ENCODE peak calls at places on chromosomes 12 and 14, in four cellular contexts. M is H1, G is K562, Y is GM12878. V is an unnamed sample.
A peak's percentile ranks its signal among the peaks of the same experiment; 100 is the strongest.

GRCh38 chr12:117671734-117672133 is 297.1 kb downstream of the KSR2 start:
- DNase-seq in Y (no peak), G (peak; percentile 69), M (peak; percentile 75), V (peak; percentile 5)

GRCh38 chr12:3601466-3602150 is 110.6 kb downstream of the PRMT8 start:
- DNase-seq in Y (no peak), G (no peak), M (no peak), V (no peak)

GRCh38 chr12:100295764-100296555 is 29.0 kb downstream of the SCYL2 start:
- DNase-seq in Y (no peak), M (no peak), G (no peak), V (no peak)

GRCh38 chr12:68958337-68958736 is 25.4 kb upstream of the CPM start:
- DNase-seq in Y (peak; percentile 48), M (no peak), G (no peak), V (no peak)

GRCh38 chr12:56220611-56221232 is 1.0 kb downstream of the RNF41 start:
- DNase-seq in G (no peak), Y (peak; percentile 30), M (no peak), V (no peak)

GRCh38 chr14:100652739-100653138 is 65.5 kb upstream of the BEGAIN start:
- DNase-seq in G (no peak), Y (no peak), M (no peak), V (no peak)

GRCh38 chr14:103867523-103867953 is 20.2 kb upstream of the PPP1R13B start:
- DNase-seq in M (no peak), Y (no peak), G (no peak), V (no peak)

GRCh38 chr12:30201301-30202160 is 417.8 kb upstream of the TMTC1 start:
- DNase-seq in Y (no peak), G (no peak), M (no peak), V (no peak)

GRCh38 chr12:232731-233614 is 19.0 kb upstream of the SLC6A12 start:
- DNase-seq in G (no peak), Y (no peak), M (no peak), V (no peak)

GRCh38 chr12:52522346-52523011 is 2.3 kb upstream of the KRT5 start:
- DNase-seq in Y (no peak), G (no peak), M (no peak), V (no peak)

GRCh38 chr14:72688990-72689677 is 204.8 kb downstream of the DPF3 start:
- DNase-seq in M (no peak), G (no peak), Y (no peak), V (no peak)

GRCh38 chr14:91330846-91331245 is 86.3 kb upstream of the GPR68 start:
- DNase-seq in G (no peak), Y (no peak), M (no peak), V (no peak)

GRCh38 chr12:120999191-121000120 is 16.8 kb downstream of the C12orf43 start:
- DNase-seq in Y (no peak), M (peak; percentile 38), G (peak; percentile 47), V (no peak)

GRCh38 chr12:6263931-6264330 is 46.6 kb upstream of the PLEKHG6 start:
- DNase-seq in M (no peak), Y (no peak), G (peak; percentile 89), V (peak; percentile 79)

GRCh38 chr12:62684586-62685295 is 218.1 kb downstream of the MON2 start:
- DNase-seq in M (no peak), G (no peak), Y (no peak), V (no peak)

GRCh38 chr12:132827763-132828703 is 636 bp downstream of the GOLGA3 start:
- DNase-seq in Y (no peak), G (peak; percentile 26), M (no peak), V (peak; percentile 28)

GRCh38 chr14:89455412-89455811 is 38.4 kb upstream of the FOXN3 start:
- DNase-seq in M (no peak), G (no peak), Y (no peak), V (no peak)

GRCh38 chr12:31736472-31736871 is 7.7 kb upstream of the AMN1 start:
- DNase-seq in G (no peak), Y (no peak), M (no peak), V (no peak)

GRCh38 chr12:63846249-63846967 is 1.9 kb downstream of the SRGAP1 start:
- DNase-seq in M (no peak), G (no peak), Y (no peak), V (no peak)

GRCh38 chr12:26789731-26790644 is 43.0 kb downstream of the ITPR2 start:
- DNase-seq in M (no peak), Y (no peak), G (no peak), V (no peak)

GRCh38 chr14:72646861-72647528 is 246.9 kb downstream of the DPF3 start:
- DNase-seq in G (no peak), Y (no peak), M (no peak), V (no peak)

GRCh38 chr14:102544034-102544744 is 34.6 kb upstream of the ANKRD9 start:
- DNase-seq in M (no peak), Y (no peak), G (no peak), V (peak; percentile 59)

GRCh38 chr12:52740591-52740990 is 36.6 kb downstream of the KRT76 start:
- DNase-seq in M (no peak), G (no peak), Y (no peak), V (no peak)

GRCh38 chr14:92121207-92121669 is 268 bp downstream of the NDUFB1 start:
- DNase-seq in M (no peak), G (no peak), Y (no peak), V (peak; percentile 4)

DNA sequence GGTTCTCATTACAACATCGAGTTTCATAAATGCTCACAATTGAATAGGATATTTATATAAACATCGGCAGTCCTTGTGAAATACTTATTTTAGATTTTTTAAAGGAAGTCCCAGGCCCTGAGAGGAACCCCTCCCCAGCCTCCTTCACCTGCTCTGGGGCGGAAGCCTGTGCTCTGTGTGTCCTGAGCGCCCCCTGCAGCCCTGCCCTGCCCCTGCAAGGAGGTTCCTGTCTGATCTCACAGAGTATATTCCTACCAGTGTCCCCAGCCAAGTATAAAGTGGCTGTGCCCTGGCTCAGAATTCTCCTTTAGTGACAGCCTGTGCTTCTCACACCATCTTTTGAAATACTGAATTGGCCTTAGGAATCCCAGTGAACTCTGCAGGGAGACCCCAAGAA is 659.5 kb downstream of the TMEM121 start:
- DNase-seq in Y (no peak), G (no peak), M (no peak), V (no peak)
- H3K27ac ChIP-seq in Y (no peak overlapping the region), G (no peak overlapping the region), M (no peak overlapping the region), V (no peak overlapping the region)

GRCh38 chr12:115571446-115571845 is 706.0 kb downstream of the MED13L start:
- DNase-seq in G (no peak), M (no peak), Y (no peak), V (no peak)

GRCh38 chr12:115569694-115570093 is 707.8 kb downstream of the MED13L start:
- DNase-seq in G (no peak), Y (no peak), M (no peak), V (peak; percentile 4)

GRCh38 chr12:115571027-115571426 is 706.5 kb downstream of the MED13L start:
- DNase-seq in G (no peak), Y (no peak), M (no peak), V (no peak)

GRCh38 chr12:115572440-115572839 is 705.1 kb downstream of the MED13L start:
- DNase-seq in Y (peak; percentile 86), G (no peak), M (no peak), V (no peak)

DNA sequence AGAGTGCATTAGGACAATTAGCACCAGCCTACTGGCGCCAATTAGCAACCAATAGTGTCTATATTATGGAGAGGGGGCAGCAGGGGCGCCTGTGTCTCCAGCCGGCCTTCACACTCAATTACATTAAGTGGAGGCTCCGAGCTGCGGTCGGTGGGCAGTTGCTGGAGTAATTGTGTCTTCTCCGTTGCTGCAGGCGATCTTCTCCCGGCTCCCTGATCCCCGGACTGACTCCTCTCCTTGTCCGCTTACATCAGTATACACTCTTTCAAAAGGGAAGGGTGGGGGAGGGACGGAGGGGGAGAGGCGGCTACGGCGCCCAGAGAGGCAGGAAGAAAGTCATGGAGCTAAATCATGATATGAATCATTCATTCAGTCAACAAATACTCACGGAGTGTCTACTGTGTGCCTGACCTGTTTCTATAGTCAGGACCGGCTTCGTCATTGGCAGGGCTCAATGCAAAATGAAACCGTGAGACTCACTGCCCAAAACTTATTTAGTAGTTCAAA is 707.2 kb downstream of the MED13L start:
- DNase-seq in G (no peak), Y (no peak), M (no peak), V (no peak)
- TF ChIP-seq POLR2A in G (no peak), Y (no peak), M (no peak), V (no peak)

DNA sequence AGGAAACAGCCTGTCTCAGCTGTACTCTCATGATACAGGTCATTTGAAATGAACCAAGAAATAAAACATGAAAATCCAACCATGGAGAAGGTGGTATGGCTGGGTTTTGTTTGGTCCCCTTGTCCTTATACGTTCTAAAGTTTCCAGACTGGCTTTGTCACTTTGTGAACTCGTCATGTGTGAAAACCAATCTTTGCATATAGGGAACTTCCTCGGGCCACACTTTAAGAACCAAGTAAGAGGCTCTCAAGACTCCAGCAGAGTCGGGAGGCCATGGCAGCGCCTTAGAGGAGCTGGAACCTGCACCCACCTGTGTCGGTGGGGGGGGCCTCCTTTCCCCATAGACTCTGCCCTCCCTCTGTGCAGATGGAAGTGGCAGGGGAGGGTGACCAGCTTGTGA is 125.2 kb downstream of the ESRRB start:
- DNase-seq in Y (no peak), M (no peak), G (no peak), V (no peak)
- TF ChIP-seq TAF1 in Y (no peak), M (no peak), G (no peak), V (no peak)

GRCh38 chr12:83008703-83009102 is 322.0 kb downstream of the TMTC2 start:
- DNase-seq in M (no peak), Y (no peak), G (no peak), V (no peak)
- H3K27ac ChIP-seq in M (no peak overlapping the region), Y (no peak overlapping the region), G (no peak overlapping the region), V (no peak overlapping the region)

DNA sequence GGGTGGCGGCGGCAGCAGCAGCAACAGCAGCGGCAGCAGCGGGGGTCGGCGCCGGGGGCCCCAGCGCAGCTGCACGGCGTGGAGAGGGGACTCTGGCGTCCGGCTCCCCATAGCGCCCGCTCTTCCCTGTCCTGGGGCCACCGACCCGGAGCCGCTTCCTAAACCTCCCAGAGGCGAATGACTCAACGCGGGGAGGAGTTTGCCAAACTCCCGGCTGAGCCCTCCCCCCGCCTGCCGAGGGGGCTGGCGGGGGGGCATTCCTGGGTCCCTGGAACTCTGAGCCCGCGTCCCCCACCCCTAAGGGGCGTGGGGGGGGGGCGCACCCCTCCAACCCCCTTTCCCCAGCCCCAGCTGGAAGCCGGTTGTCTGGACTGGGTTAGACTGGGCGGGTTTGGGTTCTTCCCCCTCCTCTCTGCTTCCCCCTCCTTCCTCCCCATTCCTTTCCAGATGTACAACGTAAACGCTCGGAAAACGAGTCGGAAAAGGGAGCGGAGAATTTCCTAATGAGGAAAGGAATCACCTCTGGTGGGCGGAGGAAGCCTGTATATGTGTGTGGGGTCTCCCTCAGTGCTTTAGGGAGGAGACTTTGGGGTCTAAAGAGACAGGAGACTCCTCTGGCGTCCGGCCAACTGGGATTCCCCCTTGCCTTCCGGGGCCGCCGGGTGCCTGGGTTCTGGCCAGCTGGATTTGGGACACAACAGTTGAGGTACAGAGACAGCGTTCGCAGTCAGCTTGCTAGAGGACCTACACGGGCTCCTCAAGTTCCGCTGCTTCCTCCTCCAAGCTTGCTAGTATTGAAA is at the start of gene ITGA5:
- DNase-seq in Y (no peak), M (no peak), G (peak; percentile 82), V (no peak)
- TF ChIP-seq POLR2A in Y (no peak), M (no peak), G (peak; percentile 77), V (no peak)

GRCh38 chr12:79517363-79517762 is 173.4 kb downstream of the PAWR start:
- DNase-seq in G (no peak), Y (no peak), M (no peak), V (no peak)
- TF ChIP-seq TAF1 in G (no peak), Y (no peak), M (no peak), V (no peak)